ENCODE peak calls at places on chromosomes 2 and 18, in ten cellular contexts. One of them, this sample, is unnamed.

GRCh38 chr2:7940120-7940386 is 741.8 kb upstream of the ID2 start:
- DNase-seq in hepatocyte: no peak
- DNase-seq in RWPE2: no peak
- DNase-seq in breast epithelium: no peak
- DNase-seq in neural progenitor cell: no peak
- DNase-seq in lower leg skin: no peak
- DNase-seq in bronchial epithelial cell: no peak
- DNase-seq in A549: no peak
- DNase-seq in kidney: no peak
- DNase-seq in AG04450: no peak
- DNase-seq in this sample: no peak

GRCh38 chr2:69184224-69184623 is 171.2 kb downstream of the ANTXR1 start:
- DNase-seq in hepatocyte: no peak
- DNase-seq in RWPE2: no peak
- DNase-seq in breast epithelium: peak; percentile 62
- DNase-seq in neural progenitor cell: no peak
- DNase-seq in lower leg skin: peak; percentile 67
- DNase-seq in bronchial epithelial cell: peak; percentile 94
- DNase-seq in A549: no peak
- DNase-seq in kidney: no peak
- DNase-seq in AG04450: no peak
- DNase-seq in this sample: no peak

GRCh38 chr2:42089340-42089925 is 41.6 kb downstream of the PKDCC start:
- DNase-seq in hepatocyte: peak; percentile 67
- DNase-seq in RWPE2: no peak
- DNase-seq in breast epithelium: no peak
- DNase-seq in neural progenitor cell: peak; percentile 82
- DNase-seq in lower leg skin: peak; percentile 89
- DNase-seq in bronchial epithelial cell: peak; percentile 36
- DNase-seq in A549: peak; percentile 78
- DNase-seq in kidney: peak; percentile 83
- DNase-seq in AG04450: no peak
- DNase-seq in this sample: peak; percentile 68

GRCh38 chr2:150885774-150886386 is 375.8 kb downstream of the RBM43 start:
- DNase-seq in hepatocyte: no peak
- DNase-seq in RWPE2: no peak
- DNase-seq in breast epithelium: no peak
- DNase-seq in neural progenitor cell: no peak
- DNase-seq in lower leg skin: no peak
- DNase-seq in bronchial epithelial cell: no peak
- DNase-seq in A549: no peak
- DNase-seq in kidney: no peak
- DNase-seq in AG04450: no peak
- DNase-seq in this sample: peak; percentile 8

GRCh38 chr2:128563348-128563687 is 244.7 kb upstream of the HS6ST1 start:
- DNase-seq in hepatocyte: no peak
- DNase-seq in RWPE2: no peak
- DNase-seq in breast epithelium: peak; percentile 72
- DNase-seq in neural progenitor cell: no peak
- DNase-seq in lower leg skin: peak; percentile 90
- DNase-seq in bronchial epithelial cell: no peak
- DNase-seq in A549: no peak
- DNase-seq in kidney: no peak
- DNase-seq in AG04450: peak; percentile 91
- DNase-seq in this sample: peak; percentile 86

GRCh38 chr2:73268831-73269685 is 15.2 kb downstream of the FBXO41 start:
- DNase-seq in hepatocyte: peak; percentile 82
- DNase-seq in RWPE2: peak; percentile 80
- DNase-seq in breast epithelium: no peak
- DNase-seq in neural progenitor cell: peak; percentile 79
- DNase-seq in lower leg skin: no peak
- DNase-seq in bronchial epithelial cell: peak; percentile 63
- DNase-seq in A549: peak; percentile 82
- DNase-seq in kidney: no peak
- DNase-seq in AG04450: no peak
- DNase-seq in this sample: no peak

GRCh38 chr2:186379052-186379451 is 107.0 kb upstream of the ZC3H15 start:
- DNase-seq in hepatocyte: peak; percentile 28
- DNase-seq in RWPE2: no peak
- DNase-seq in breast epithelium: no peak
- DNase-seq in neural progenitor cell: no peak
- DNase-seq in lower leg skin: no peak
- DNase-seq in bronchial epithelial cell: peak; percentile 78
- DNase-seq in A549: peak; percentile 17
- DNase-seq in kidney: no peak
- DNase-seq in AG04450: no peak
- DNase-seq in this sample: peak; percentile 17

GRCh38 chr18:79585395-79586370 is 93.9 kb upstream of the CTDP1 start:
- DNase-seq in hepatocyte: no peak
- DNase-seq in RWPE2: peak; percentile 70
- DNase-seq in breast epithelium: no peak
- DNase-seq in neural progenitor cell: no peak
- DNase-seq in lower leg skin: peak; percentile 81
- DNase-seq in bronchial epithelial cell: no peak
- DNase-seq in A549: no peak
- DNase-seq in kidney: peak; percentile 65
- DNase-seq in AG04450: no peak
- DNase-seq in this sample: no peak

GRCh38 chr2:8546319-8547283 is 135.3 kb upstream of the ID2 start:
- DNase-seq in hepatocyte: no peak
- DNase-seq in RWPE2: peak; percentile 30
- DNase-seq in breast epithelium: no peak
- DNase-seq in neural progenitor cell: no peak
- DNase-seq in lower leg skin: peak; percentile 57
- DNase-seq in bronchial epithelial cell: no peak
- DNase-seq in A549: no peak
- DNase-seq in kidney: peak; percentile 44
- DNase-seq in AG04450: no peak
- DNase-seq in this sample: no peak

GRCh38 chr2:178448968-178449661 is 1.9 kb downstream of the PRKRA start:
- DNase-seq in hepatocyte: no peak
- DNase-seq in RWPE2: no peak
- DNase-seq in breast epithelium: no peak
- DNase-seq in neural progenitor cell: no peak
- DNase-seq in lower leg skin: no peak
- DNase-seq in bronchial epithelial cell: no peak
- DNase-seq in A549: no peak
- DNase-seq in kidney: no peak
- DNase-seq in AG04450: no peak
- DNase-seq in this sample: peak; percentile 15

GRCh38 chr2:157229572-157229971 is 27.9 kb upstream of the GALNT5 start:
- DNase-seq in hepatocyte: no peak
- DNase-seq in RWPE2: no peak
- DNase-seq in breast epithelium: no peak
- DNase-seq in neural progenitor cell: no peak
- DNase-seq in lower leg skin: no peak
- DNase-seq in bronchial epithelial cell: peak; percentile 33
- DNase-seq in A549: no peak
- DNase-seq in kidney: no peak
- DNase-seq in AG04450: peak; percentile 58
- DNase-seq in this sample: peak; percentile 67

GRCh38 chr2:174083843-174084458 is 118.8 kb upstream of the SP3 start:
- DNase-seq in hepatocyte: no peak
- DNase-seq in RWPE2: no peak
- DNase-seq in breast epithelium: no peak
- DNase-seq in neural progenitor cell: peak; percentile 49
- DNase-seq in lower leg skin: no peak
- DNase-seq in bronchial epithelial cell: no peak
- DNase-seq in A549: no peak
- DNase-seq in kidney: no peak
- DNase-seq in AG04450: no peak
- DNase-seq in this sample: no peak

GRCh38 chr2:14418110-14418509 is 214.4 kb upstream of the LRATD1 start:
- DNase-seq in hepatocyte: no peak
- DNase-seq in RWPE2: no peak
- DNase-seq in breast epithelium: no peak
- DNase-seq in neural progenitor cell: no peak
- DNase-seq in lower leg skin: no peak
- DNase-seq in bronchial epithelial cell: no peak
- DNase-seq in A549: no peak
- DNase-seq in kidney: no peak
- DNase-seq in AG04450: no peak
- DNase-seq in this sample: peak; percentile 13

GRCh38 chr18:64037812-64038414 is 68.0 kb downstream of the SERPINB8 start:
- DNase-seq in hepatocyte: peak; percentile 46
- DNase-seq in RWPE2: no peak
- DNase-seq in breast epithelium: no peak
- DNase-seq in neural progenitor cell: peak; percentile 62
- DNase-seq in lower leg skin: no peak
- DNase-seq in bronchial epithelial cell: peak; percentile 44
- DNase-seq in A549: peak; percentile 19
- DNase-seq in kidney: no peak
- DNase-seq in AG04450: no peak
- DNase-seq in this sample: peak; percentile 42

GRCh38 chr2:10422732-10423399 is 25.3 kb downstream of the ODC1 start:
- DNase-seq in hepatocyte: no peak
- DNase-seq in RWPE2: no peak
- DNase-seq in breast epithelium: no peak
- DNase-seq in neural progenitor cell: no peak
- DNase-seq in lower leg skin: no peak
- DNase-seq in bronchial epithelial cell: no peak
- DNase-seq in A549: no peak
- DNase-seq in kidney: peak; percentile 50
- DNase-seq in AG04450: no peak
- DNase-seq in this sample: no peak

GRCh38 chr18:27921392-27921791 is 255.5 kb downstream of the CDH2 start:
- DNase-seq in hepatocyte: no peak
- DNase-seq in RWPE2: no peak
- DNase-seq in breast epithelium: no peak
- DNase-seq in neural progenitor cell: peak; percentile 11
- DNase-seq in lower leg skin: no peak
- DNase-seq in bronchial epithelial cell: no peak
- DNase-seq in A549: no peak
- DNase-seq in kidney: no peak
- DNase-seq in AG04450: no peak
- DNase-seq in this sample: no peak

GRCh38 chr18:27922780-27923179 is 254.2 kb downstream of the CDH2 start:
- DNase-seq in hepatocyte: no peak
- DNase-seq in RWPE2: no peak
- DNase-seq in breast epithelium: no peak
- DNase-seq in neural progenitor cell: no peak
- DNase-seq in lower leg skin: no peak
- DNase-seq in bronchial epithelial cell: no peak
- DNase-seq in A549: no peak
- DNase-seq in kidney: no peak
- DNase-seq in AG04450: no peak
- DNase-seq in this sample: no peak

GRCh38 chr18:27921904-27922541 is 254.9 kb downstream of the CDH2 start:
- DNase-seq in hepatocyte: peak; percentile 68
- DNase-seq in RWPE2: peak; percentile 57
- DNase-seq in breast epithelium: no peak
- DNase-seq in neural progenitor cell: peak; percentile 26
- DNase-seq in lower leg skin: no peak
- DNase-seq in bronchial epithelial cell: peak; percentile 79
- DNase-seq in A549: peak; percentile 29
- DNase-seq in kidney: peak; percentile 37
- DNase-seq in AG04450: peak; percentile 11
- DNase-seq in this sample: peak; percentile 66
- H3K4me3 ChIP-seq in hepatocyte: no peak overlapping the region
- H3K4me3 ChIP-seq in RWPE2: no peak overlapping the region
- H3K4me3 ChIP-seq in breast epithelium: no peak overlapping the region
- H3K4me3 ChIP-seq in neural progenitor cell: no peak overlapping the region
- H3K4me3 ChIP-seq in lower leg skin: no peak overlapping the region
- H3K4me3 ChIP-seq in bronchial epithelial cell: no peak overlapping the region
- H3K4me3 ChIP-seq in A549: peak overlapping the region; percentile 26
- H3K4me3 ChIP-seq in kidney: no peak overlapping the region
- H3K4me3 ChIP-seq in AG04450: no peak overlapping the region
- H3K4me3 ChIP-seq in this sample: no peak overlapping the region

GRCh38 chr2:141554810-141555209 is 576.0 kb downstream of the LRP1B start:
- DNase-seq in hepatocyte: peak; percentile 60
- DNase-seq in RWPE2: no peak
- DNase-seq in breast epithelium: no peak
- DNase-seq in neural progenitor cell: peak; percentile 63
- DNase-seq in lower leg skin: no peak
- DNase-seq in bronchial epithelial cell: peak; percentile 53
- DNase-seq in A549: peak; percentile 64
- DNase-seq in kidney: no peak
- DNase-seq in AG04450: peak; percentile 24
- DNase-seq in this sample: peak; percentile 42
- TF ChIP-seq CTCF in hepatocyte: peak; percentile 64
- TF ChIP-seq CTCF in RWPE2: peak; percentile 66
- TF ChIP-seq CTCF in breast epithelium: no peak
- TF ChIP-seq CTCF in neural progenitor cell: peak; percentile 68
- TF ChIP-seq CTCF in lower leg skin: no peak
- TF ChIP-seq CTCF in bronchial epithelial cell: peak; percentile 57
- TF ChIP-seq CTCF in A549: peak; percentile 67
- TF ChIP-seq CTCF in kidney: peak; percentile 36
- TF ChIP-seq CTCF in AG04450: peak; percentile 76
- TF ChIP-seq CTCF in this sample: no peak

GRCh38 chr18:37711990-37712389 is 146.4 kb upstream of the CELF4 start:
- DNase-seq in hepatocyte: no peak
- DNase-seq in RWPE2: no peak
- DNase-seq in breast epithelium: no peak
- DNase-seq in neural progenitor cell: no peak
- DNase-seq in lower leg skin: no peak
- DNase-seq in bronchial epithelial cell: no peak
- DNase-seq in A549: no peak
- DNase-seq in kidney: no peak
- DNase-seq in AG04450: no peak
- DNase-seq in this sample: peak; percentile 13

GRCh38 chr18:37716106-37716708 is 150.6 kb upstream of the CELF4 start:
- DNase-seq in hepatocyte: peak; percentile 39
- DNase-seq in RWPE2: no peak
- DNase-seq in breast epithelium: no peak
- DNase-seq in neural progenitor cell: no peak
- DNase-seq in lower leg skin: no peak
- DNase-seq in bronchial epithelial cell: no peak
- DNase-seq in A549: no peak
- DNase-seq in kidney: no peak
- DNase-seq in AG04450: no peak
- DNase-seq in this sample: no peak

GRCh38 chr18:37712776-37713175 is 147.2 kb upstream of the CELF4 start:
- DNase-seq in hepatocyte: no peak
- DNase-seq in RWPE2: no peak
- DNase-seq in breast epithelium: no peak
- DNase-seq in neural progenitor cell: no peak
- DNase-seq in lower leg skin: no peak
- DNase-seq in bronchial epithelial cell: peak; percentile 75
- DNase-seq in A549: no peak
- DNase-seq in kidney: no peak
- DNase-seq in AG04450: no peak
- DNase-seq in this sample: no peak

GRCh38 chr18:37717098-37717497 is 151.5 kb upstream of the CELF4 start:
- DNase-seq in hepatocyte: no peak
- DNase-seq in RWPE2: no peak
- DNase-seq in breast epithelium: no peak
- DNase-seq in neural progenitor cell: no peak
- DNase-seq in lower leg skin: no peak
- DNase-seq in bronchial epithelial cell: peak; percentile 9
- DNase-seq in A549: no peak
- DNase-seq in kidney: no peak
- DNase-seq in AG04450: no peak
- DNase-seq in this sample: no peak

GRCh38 chr18:37714621-37715020 is 149.0 kb upstream of the CELF4 start:
- DNase-seq in hepatocyte: no peak
- DNase-seq in RWPE2: no peak
- DNase-seq in breast epithelium: no peak
- DNase-seq in neural progenitor cell: no peak
- DNase-seq in lower leg skin: no peak
- DNase-seq in bronchial epithelial cell: no peak
- DNase-seq in A549: no peak
- DNase-seq in kidney: no peak
- DNase-seq in AG04450: no peak
- DNase-seq in this sample: no peak
- H3K4me3 ChIP-seq in hepatocyte: no peak overlapping the region
- H3K4me3 ChIP-seq in RWPE2: no peak overlapping the region
- H3K4me3 ChIP-seq in breast epithelium: no peak overlapping the region
- H3K4me3 ChIP-seq in neural progenitor cell: no peak overlapping the region
- H3K4me3 ChIP-seq in lower leg skin: no peak overlapping the region
- H3K4me3 ChIP-seq in bronchial epithelial cell: no peak overlapping the region
- H3K4me3 ChIP-seq in A549: no peak overlapping the region
- H3K4me3 ChIP-seq in kidney: no peak overlapping the region
- H3K4me3 ChIP-seq in AG04450: no peak overlapping the region
- H3K4me3 ChIP-seq in this sample: no peak overlapping the region

GRCh38 chr2:155494744-155495143 is 796.2 kb downstream of the KCNJ3 start:
- DNase-seq in hepatocyte: no peak
- DNase-seq in RWPE2: no peak
- DNase-seq in breast epithelium: no peak
- DNase-seq in neural progenitor cell: no peak
- DNase-seq in lower leg skin: no peak
- DNase-seq in bronchial epithelial cell: no peak
- DNase-seq in A549: no peak
- DNase-seq in kidney: no peak
- DNase-seq in AG04450: no peak
- DNase-seq in this sample: no peak
- TF ChIP-seq CTCF in hepatocyte: no peak
- TF ChIP-seq CTCF in RWPE2: no peak
- TF ChIP-seq CTCF in breast epithelium: no peak
- TF ChIP-seq CTCF in neural progenitor cell: no peak
- TF ChIP-seq CTCF in lower leg skin: no peak
- TF ChIP-seq CTCF in bronchial epithelial cell: no peak
- TF ChIP-seq CTCF in A549: no peak
- TF ChIP-seq CTCF in kidney: no peak
- TF ChIP-seq CTCF in AG04450: no peak
- TF ChIP-seq CTCF in this sample: no peak

This sample was measured in cardiac fibroblast.